ENCODE peak calls at places on chromosomes 4 and X, in ten cellular contexts. J is stimulated activated CD4-positive, alpha-beta T cell treated with anti-CD3 and anti-CD28 coated beads, Interleukin-12 subunit alpha, Interleukin-12 subunit beta, amount 100 ng/mL, for 48 hours; F is T-helper 17 cell; Q is HS-5; G is iris pigment epithelial cell; M is activated CD4-positive, alpha-beta T cell treated with anti-CD3 and anti-CD28 coated beads, Interleukin-2, amount 10 ng/mL, durations not matched to agents 7 days and 5 days; C is activated naive CD8-positive, alpha-beta T cell treated with anti-CD3 and anti-CD28 coated beads for 36 hours; Z is mucosa of gallbladder; D is WTC11; W is Daoy. L is an unnamed sample.

GRCh38 chr4:74933562-74934015 is 673 bp downstream of the PARM1 start:
- DNase-seq in J (no peak), F (no peak), Q (no peak), G (peak), M (no peak), C (no peak), Z (no peak), D (no peak), W (peak), L (no peak)

GRCh38 chr4:8035371-8035780 is 95.7 kb upstream of the AFAP1 start:
- DNase-seq in J (no peak), F (no peak), Q (peak), G (peak), M (peak), C (peak), Z (no peak), D (no peak), W (peak), L (no peak)

GRCh38 chrX:20265726-20266681 is 705 bp downstream of the RPS6KA3 start:
- DNase-seq in J (peak), F (peak), Q (no peak), G (peak), M (peak), C (peak), Z (peak), D (peak), W (peak), L (no peak)

GRCh38 chr4:104743141-104743748 is 248.6 kb upstream of the CXXC4 start:
- DNase-seq in J (no peak), F (no peak), Q (no peak), G (no peak), M (no peak), C (no peak), Z (no peak), D (no peak), W (no peak), L (no peak)

GRCh38 chr4:173745765-173746164 is 215.7 kb upstream of the HAND2 start:
- DNase-seq in J (no peak), F (no peak), Q (no peak), G (no peak), M (no peak), C (no peak), Z (no peak), D (no peak), W (no peak), L (no peak)

GRCh38 chrX:110699109-110699508 is 96.5 kb downstream of the CHRDL1 start:
- DNase-seq in J (no peak), F (no peak), Q (peak), G (peak), M (no peak), C (no peak), Z (peak), D (no peak), W (no peak), L (no peak)

GRCh38 chr4:7630559-7631287 is 196.0 kb upstream of the PSAPL1 start:
- DNase-seq in J (no peak), F (no peak), Q (peak), G (peak), M (no peak), C (no peak), Z (peak), D (no peak), W (peak), L (peak)

GRCh38 chrX:8192276-8192675 is 21.2 kb upstream of the VCX2 start:
- DNase-seq in J (no peak), F (no peak), Q (no peak), G (no peak), M (no peak), C (no peak), Z (no peak), D (no peak), W (no peak), L (no peak)

GRCh38 chrX:10087391-10087790 is 69.4 kb upstream of the CLCN4 start:
- DNase-seq in J (no peak), F (no peak), Q (no peak), G (no peak), M (no peak), C (no peak), Z (no peak), D (no peak), W (no peak), L (no peak)

L was measured in AG04449.